ENCODE peak calls at places on chromosomes 1 and 21, in nine cellular contexts. S is K562, Q is vagina, T is stomach, D is endothelial cell of umbilical vein, F is HCT116, I is breast epithelium, W is transverse colon, Z is GM23338. X is an unnamed sample.

GRCh38 chr21:36209626-36210171 is 53.1 kb downstream of the DOP1B start:
- DNase-seq in F (peak), T (peak), I (no peak), S (peak), D (peak), W (peak), Z (peak), Q (no peak), X (peak)

GRCh38 chr1:47859092-47859743 is 138.0 kb downstream of the TRABD2B start:
- DNase-seq in T (no peak), W (no peak), I (no peak), D (no peak), Q (no peak), Z (no peak), S (no peak), F (no peak), X (no peak)

GRCh38 chr1:215507119-215507518 is 60.0 kb upstream of the KCTD3 start:
- DNase-seq in Z (no peak), W (no peak), I (no peak), Q (no peak), D (no peak), T (no peak), S (no peak), F (no peak), X (no peak)

GRCh38 chr1:106534612-106535011 is 521.9 kb upstream of the PRMT6 start:
- DNase-seq in W (no peak), I (no peak), D (no peak), S (no peak), Q (no peak), F (no peak), Z (peak), T (no peak), X (no peak)

GRCh38 chr1:221117133-221117532 is 237.9 kb downstream of the HLX start:
- DNase-seq in W (no peak), D (no peak), Q (no peak), S (no peak), I (no peak), T (no peak), Z (no peak), F (no peak), X (no peak)

GRCh38 chr1:109838838-109839240 is 71.8 kb upstream of the CSF1 start:
- DNase-seq in Q (peak), F (peak), W (no peak), I (no peak), Z (no peak), D (no peak), T (no peak), S (no peak), X (no peak)

GRCh38 chr1:39026947-39027507 is 877 bp downstream of the NDUFS5 start:
- DNase-seq in D (no peak), Q (no peak), F (no peak), I (no peak), S (no peak), W (no peak), Z (no peak), T (no peak), X (no peak)

GRCh38 chr1:108556501-108556900 is 3.4 kb upstream of the EEIG2 start:
- DNase-seq in W (no peak), F (no peak), D (no peak), I (no peak), S (no peak), Z (no peak), Q (no peak), T (no peak), X (no peak)

GRCh38 chr1:175960169-175960568 is 216.8 kb upstream of the TNR start:
- DNase-seq in T (no peak), I (no peak), S (no peak), Z (no peak), D (no peak), Q (no peak), F (no peak), W (no peak), X (no peak)

GRCh38 chr21:45414396-45415187 is 9.6 kb downstream of the COL18A1 start:
- DNase-seq in T (no peak), W (no peak), F (no peak), I (no peak), Z (no peak), Q (no peak), S (no peak), D (no peak), X (peak)

GRCh38 chr1:12502300-12503109 is 115.5 kb downstream of the DHRS3 start:
- DNase-seq in T (no peak), F (no peak), Z (no peak), S (no peak), I (no peak), D (no peak), Q (no peak), W (no peak), X (no peak)

GRCh38 chr1:109425902-109426277 is 358 bp downstream of the PSMA5 start:
- DNase-seq in Q (no peak), Z (peak), W (peak), D (no peak), S (no peak), T (peak), I (peak), F (no peak), X (peak)

GRCh38 chr21:33109574-33110339 is 39.8 kb downstream of the OLIG1 start:
- DNase-seq in Z (peak), W (no peak), F (no peak), I (no peak), T (no peak), D (no peak), S (no peak), Q (no peak), X (peak)

GRCh38 chr1:92752719-92753118 is 32.2 kb downstream of the EVI5 start:
- DNase-seq in I (no peak), Q (no peak), F (no peak), S (no peak), W (no peak), T (no peak), D (no peak), Z (no peak), X (no peak)

GRCh38 chr1:33867684-33868083 is 3.8 kb downstream of the HMGB4 start:
- DNase-seq in F (no peak), Z (no peak), Q (no peak), T (no peak), I (no peak), D (no peak), W (no peak), S (no peak), X (no peak)

GRCh38 chr1:40760984-40761383 is 22.6 kb upstream of the KCNQ4 start:
- DNase-seq in T (no peak), S (no peak), F (no peak), Z (no peak), D (no peak), W (no peak), Q (no peak), I (no peak), X (no peak)

GRCh38 chr1:42186172-42186571 is 21.6 kb upstream of the GUCA2A start:
- DNase-seq in Z (no peak), F (no peak), D (peak), I (no peak), Q (no peak), S (no peak), W (no peak), T (no peak), X (no peak)

DNA sequence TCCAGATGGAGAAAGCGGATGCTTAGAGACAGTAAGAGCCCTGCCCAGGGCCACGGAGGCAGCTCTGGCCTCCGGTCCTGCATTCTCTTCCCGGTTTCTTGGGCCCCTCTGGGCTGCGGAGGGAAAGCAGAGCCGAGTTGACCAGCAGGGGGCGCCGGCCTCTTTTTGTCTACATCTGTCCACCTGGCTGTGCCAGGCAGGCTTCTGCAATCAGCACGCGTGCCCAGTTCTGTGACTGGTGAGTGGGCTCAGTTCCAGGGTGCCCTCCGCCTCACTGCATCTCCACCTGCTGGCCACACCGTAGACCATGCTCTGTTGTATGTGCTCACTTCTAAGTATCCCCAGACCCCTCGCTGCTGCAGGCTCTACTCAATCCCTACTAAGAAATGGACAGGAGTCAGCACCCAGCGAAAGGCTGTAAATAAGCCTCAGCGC is 6.7 kb upstream of the HUNK start:
- DNase-seq in W (peak), D (peak), Z (peak), S (peak), F (peak), Q (peak), T (peak), I (peak), X (peak)
- TF ChIP-seq POLR2AphosphoS5 in W (no peak), D (no peak), Z (no peak), S (no peak), F (no peak), Q (no peak), T (no peak), I (no peak), X (no peak)

GRCh38 chr1:9914603-9914937 is 4.5 kb upstream of the CTNNBIP1 start:
- DNase-seq in Q (no peak), D (no peak), Z (no peak), T (no peak), W (no peak), S (no peak), I (no peak), F (no peak), X (no peak)
- TF ChIP-seq CTCF in Q (no peak), D (no peak), Z (no peak), T (no peak), W (no peak), S (no peak), I (no peak), F (peak), X (no peak)

GRCh38 chr1:3668585-3669300 is 16.4 kb downstream of the TP73 start:
- DNase-seq in F (peak), S (peak), T (peak), W (peak), I (peak), D (no peak), Z (peak), Q (no peak), X (peak)
- TF ChIP-seq POLR2AphosphoS5 in F (peak), S (no peak), T (no peak), W (peak), I (no peak), D (no peak), Z (no peak), Q (no peak), X (no peak)

DNA sequence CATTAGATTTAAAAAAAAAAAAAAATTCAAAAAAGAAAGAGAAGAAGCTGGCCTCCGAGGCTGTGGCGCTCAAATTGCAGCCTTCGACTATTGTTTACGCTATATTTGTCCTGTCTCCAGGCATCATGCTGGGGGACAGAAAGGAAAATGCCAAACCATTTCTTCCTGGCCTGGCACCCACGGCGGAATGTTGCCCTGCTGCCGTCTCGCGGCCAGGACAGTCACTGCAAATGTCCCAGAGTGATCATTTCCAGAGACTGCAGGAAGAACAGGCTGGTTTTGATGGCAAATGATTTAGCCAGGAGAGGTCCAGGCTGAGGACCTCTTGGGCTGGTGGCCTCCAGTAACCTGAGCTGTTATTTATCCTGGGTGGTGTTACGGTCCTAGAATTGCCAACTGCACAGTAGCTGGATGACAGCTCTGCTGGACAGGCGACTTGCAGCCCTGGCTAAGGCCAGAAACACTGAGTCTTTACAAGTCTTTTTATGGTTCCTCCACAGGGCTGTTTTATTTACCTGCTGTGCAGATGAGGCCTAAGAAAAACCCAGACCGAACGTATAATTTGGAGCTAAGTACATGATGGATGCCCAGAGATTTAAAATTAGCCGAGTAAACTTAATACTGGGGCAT is 30.2 kb upstream of the LRRC38 start:
- DNase-seq in W (peak), Z (peak), Q (no peak), T (peak), S (peak), F (peak), I (peak), D (no peak), X (no peak)
- TF ChIP-seq CTCF in W (peak), Z (no peak), Q (no peak), T (peak), S (peak), F (peak), I (no peak), D (no peak), X (peak)

DNA sequence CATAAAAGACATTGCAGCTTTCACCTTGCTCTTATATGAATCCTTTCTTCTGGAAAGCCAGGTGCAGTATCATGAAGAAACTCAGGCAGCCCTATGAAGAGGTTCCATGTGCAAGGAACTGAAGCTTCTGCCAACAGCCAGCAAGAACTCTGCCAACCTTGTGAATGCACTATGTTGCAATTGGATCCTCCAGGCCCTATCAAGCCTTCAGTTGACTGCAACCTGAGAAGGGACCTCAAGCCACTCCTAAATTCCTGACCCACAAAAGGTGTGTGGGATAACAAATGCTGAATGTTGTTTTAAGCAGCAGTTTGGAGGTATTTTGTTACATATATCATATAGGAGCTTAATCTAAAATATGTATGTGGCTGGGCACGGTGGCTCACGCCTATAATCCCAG is 84.0 kb downstream of the RERE start:
- DNase-seq in Q (no peak), T (peak), S (no peak), D (no peak), I (no peak), F (no peak), Z (peak), W (no peak), X (peak)
- TF ChIP-seq POLR2AphosphoS5 in Q (no peak), T (no peak), S (no peak), D (no peak), I (no peak), F (no peak), Z (no peak), W (no peak), X (no peak)